ENCODE peak calls at places on chromosomes 1 and 21, in nine cellular contexts. One of them, this sample, is unnamed.
A peak's percentile ranks its signal among the peaks of the same experiment; 100 is the strongest.

GRCh38 chr1:16174261-16174871 is 18.5 kb upstream of the EPHA2 start:
- DNase-seq in EH: no peak
- DNase-seq in stimulated activated CD4-positive, alpha-beta T cell treated with anti-CD3 and anti-CD28 coated beads, Interleukin-1b, Interleukin-23, amount 100 ng/mL, for 1 hour: no peak
- DNase-seq in skeletal muscle cell: no peak
- DNase-seq in HT-29: peak; percentile 41
- DNase-seq in HEK293T: no peak
- DNase-seq in lower leg skin: no peak
- DNase-seq in LHCN-M2: no peak
- DNase-seq in T-helper 22 cell: no peak
- DNase-seq in this sample: no peak

GRCh38 chr1:21873174-21873573 is 61.1 kb downstream of the LDLRAD2 start:
- DNase-seq in HT-29: no peak
- DNase-seq in HEK293T: no peak
- DNase-seq in lower leg skin: no peak
- DNase-seq in stimulated activated CD4-positive, alpha-beta T cell treated with anti-CD3 and anti-CD28 coated beads, Interleukin-1b, Interleukin-23, amount 100 ng/mL, for 1 hour: no peak
- DNase-seq in T-helper 22 cell: no peak
- DNase-seq in LHCN-M2: no peak
- DNase-seq in skeletal muscle cell: no peak
- DNase-seq in EH: no peak
- DNase-seq in this sample: no peak

GRCh38 chr1:2379733-2380404 is 11.5 kb downstream of the MORN1 start:
- DNase-seq in stimulated activated CD4-positive, alpha-beta T cell treated with anti-CD3 and anti-CD28 coated beads, Interleukin-1b, Interleukin-23, amount 100 ng/mL, for 1 hour: no peak
- DNase-seq in LHCN-M2: no peak
- DNase-seq in lower leg skin: peak; percentile 74
- DNase-seq in skeletal muscle cell: no peak
- DNase-seq in T-helper 22 cell: no peak
- DNase-seq in HEK293T: no peak
- DNase-seq in HT-29: no peak
- DNase-seq in EH: no peak
- DNase-seq in this sample: no peak

GRCh38 chr1:41480204-41481108 is 4.0 kb downstream of the EDN2 start:
- DNase-seq in EH: no peak
- DNase-seq in HT-29: no peak
- DNase-seq in stimulated activated CD4-positive, alpha-beta T cell treated with anti-CD3 and anti-CD28 coated beads, Interleukin-1b, Interleukin-23, amount 100 ng/mL, for 1 hour: no peak
- DNase-seq in T-helper 22 cell: no peak
- DNase-seq in lower leg skin: no peak
- DNase-seq in LHCN-M2: no peak
- DNase-seq in HEK293T: no peak
- DNase-seq in skeletal muscle cell: no peak
- DNase-seq in this sample: no peak

GRCh38 chr1:55215194-55216021 is at the start of gene USP24:
- DNase-seq in lower leg skin: peak; percentile 95
- DNase-seq in HEK293T: peak; percentile 87
- DNase-seq in HT-29: peak; percentile 76
- DNase-seq in T-helper 22 cell: peak; percentile 78
- DNase-seq in skeletal muscle cell: no peak
- DNase-seq in EH: peak; percentile 71
- DNase-seq in stimulated activated CD4-positive, alpha-beta T cell treated with anti-CD3 and anti-CD28 coated beads, Interleukin-1b, Interleukin-23, amount 100 ng/mL, for 1 hour: peak; percentile 57
- DNase-seq in LHCN-M2: peak; percentile 63
- DNase-seq in this sample: peak; percentile 50

GRCh38 chr1:29415156-29415830 is 179.0 kb downstream of the PTPRU start:
- DNase-seq in HEK293T: peak; percentile 72
- DNase-seq in LHCN-M2: peak; percentile 56
- DNase-seq in skeletal muscle cell: no peak
- DNase-seq in stimulated activated CD4-positive, alpha-beta T cell treated with anti-CD3 and anti-CD28 coated beads, Interleukin-1b, Interleukin-23, amount 100 ng/mL, for 1 hour: no peak
- DNase-seq in HT-29: peak; percentile 13
- DNase-seq in EH: peak; percentile 6
- DNase-seq in T-helper 22 cell: no peak
- DNase-seq in lower leg skin: peak; percentile 48
- DNase-seq in this sample: peak; percentile 32

GRCh38 chr1:145997156-145998023 is 1.0 kb upstream of the TXNIP start:
- DNase-seq in HT-29: no peak
- DNase-seq in HEK293T: no peak
- DNase-seq in stimulated activated CD4-positive, alpha-beta T cell treated with anti-CD3 and anti-CD28 coated beads, Interleukin-1b, Interleukin-23, amount 100 ng/mL, for 1 hour: peak; percentile 28
- DNase-seq in LHCN-M2: peak; percentile 33
- DNase-seq in EH: peak; percentile 29
- DNase-seq in skeletal muscle cell: peak; percentile 53
- DNase-seq in lower leg skin: peak; percentile 94
- DNase-seq in T-helper 22 cell: peak; percentile 57
- DNase-seq in this sample: peak; percentile 67

GRCh38 chr1:233138794-233139544 is 156.6 kb downstream of the PCNX2 start:
- DNase-seq in EH: no peak
- DNase-seq in HEK293T: no peak
- DNase-seq in HT-29: no peak
- DNase-seq in skeletal muscle cell: no peak
- DNase-seq in LHCN-M2: no peak
- DNase-seq in stimulated activated CD4-positive, alpha-beta T cell treated with anti-CD3 and anti-CD28 coated beads, Interleukin-1b, Interleukin-23, amount 100 ng/mL, for 1 hour: no peak
- DNase-seq in lower leg skin: no peak
- DNase-seq in T-helper 22 cell: no peak
- DNase-seq in this sample: no peak

GRCh38 chr1:6505367-6506209 is 14.1 kb upstream of the PLEKHG5 start:
- DNase-seq in LHCN-M2: no peak
- DNase-seq in HEK293T: no peak
- DNase-seq in EH: no peak
- DNase-seq in skeletal muscle cell: no peak
- DNase-seq in lower leg skin: no peak
- DNase-seq in stimulated activated CD4-positive, alpha-beta T cell treated with anti-CD3 and anti-CD28 coated beads, Interleukin-1b, Interleukin-23, amount 100 ng/mL, for 1 hour: no peak
- DNase-seq in HT-29: no peak
- DNase-seq in T-helper 22 cell: no peak
- DNase-seq in this sample: no peak

GRCh38 chr1:218513248-218513647 is 168.1 kb downstream of the TGFB2 start:
- DNase-seq in T-helper 22 cell: no peak
- DNase-seq in LHCN-M2: no peak
- DNase-seq in EH: no peak
- DNase-seq in HT-29: no peak
- DNase-seq in stimulated activated CD4-positive, alpha-beta T cell treated with anti-CD3 and anti-CD28 coated beads, Interleukin-1b, Interleukin-23, amount 100 ng/mL, for 1 hour: no peak
- DNase-seq in lower leg skin: no peak
- DNase-seq in HEK293T: no peak
- DNase-seq in skeletal muscle cell: no peak
- DNase-seq in this sample: no peak

GRCh38 chr21:19076031-19076430 is 672.4 kb upstream of the TMPRSS15 start:
- DNase-seq in T-helper 22 cell: no peak
- DNase-seq in stimulated activated CD4-positive, alpha-beta T cell treated with anti-CD3 and anti-CD28 coated beads, Interleukin-1b, Interleukin-23, amount 100 ng/mL, for 1 hour: no peak
- DNase-seq in LHCN-M2: no peak
- DNase-seq in HEK293T: no peak
- DNase-seq in lower leg skin: no peak
- DNase-seq in HT-29: no peak
- DNase-seq in EH: no peak
- DNase-seq in skeletal muscle cell: no peak
- DNase-seq in this sample: no peak

GRCh38 chr21:15929536-15929935 is 199.8 kb downstream of the USP25 start:
- DNase-seq in lower leg skin: no peak
- DNase-seq in skeletal muscle cell: no peak
- DNase-seq in T-helper 22 cell: no peak
- DNase-seq in HEK293T: no peak
- DNase-seq in stimulated activated CD4-positive, alpha-beta T cell treated with anti-CD3 and anti-CD28 coated beads, Interleukin-1b, Interleukin-23, amount 100 ng/mL, for 1 hour: no peak
- DNase-seq in EH: no peak
- DNase-seq in HT-29: no peak
- DNase-seq in LHCN-M2: no peak
- DNase-seq in this sample: no peak

GRCh38 chr1:226268421-226269124 is 40.4 kb downstream of the LIN9 start:
- DNase-seq in lower leg skin: no peak
- DNase-seq in stimulated activated CD4-positive, alpha-beta T cell treated with anti-CD3 and anti-CD28 coated beads, Interleukin-1b, Interleukin-23, amount 100 ng/mL, for 1 hour: no peak
- DNase-seq in HT-29: no peak
- DNase-seq in EH: peak; percentile 77
- DNase-seq in HEK293T: no peak
- DNase-seq in skeletal muscle cell: peak; percentile 16
- DNase-seq in LHCN-M2: peak; percentile 66
- DNase-seq in T-helper 22 cell: no peak
- DNase-seq in this sample: no peak

GRCh38 chr1:188669715-188670114 is 1807.9 kb downstream of the BRINP3 start:
- DNase-seq in HT-29: no peak
- DNase-seq in stimulated activated CD4-positive, alpha-beta T cell treated with anti-CD3 and anti-CD28 coated beads, Interleukin-1b, Interleukin-23, amount 100 ng/mL, for 1 hour: no peak
- DNase-seq in skeletal muscle cell: peak; percentile 27
- DNase-seq in lower leg skin: no peak
- DNase-seq in LHCN-M2: no peak
- DNase-seq in EH: no peak
- DNase-seq in HEK293T: no peak
- DNase-seq in T-helper 22 cell: no peak
- DNase-seq in this sample: no peak

GRCh38 chr1:26913754-26914619 is at the start of gene NR0B2:
- DNase-seq in T-helper 22 cell: no peak
- DNase-seq in lower leg skin: no peak
- DNase-seq in HT-29: peak; percentile 90
- DNase-seq in skeletal muscle cell: no peak
- DNase-seq in HEK293T: no peak
- DNase-seq in EH: no peak
- DNase-seq in LHCN-M2: no peak
- DNase-seq in stimulated activated CD4-positive, alpha-beta T cell treated with anti-CD3 and anti-CD28 coated beads, Interleukin-1b, Interleukin-23, amount 100 ng/mL, for 1 hour: no peak
- DNase-seq in this sample: no peak

GRCh38 chr1:99305626-99306025 is 41.3 kb downstream of the PLPPR4 start:
- DNase-seq in LHCN-M2: peak; percentile 72
- DNase-seq in lower leg skin: no peak
- DNase-seq in HEK293T: no peak
- DNase-seq in stimulated activated CD4-positive, alpha-beta T cell treated with anti-CD3 and anti-CD28 coated beads, Interleukin-1b, Interleukin-23, amount 100 ng/mL, for 1 hour: no peak
- DNase-seq in T-helper 22 cell: no peak
- DNase-seq in EH: peak; percentile 76
- DNase-seq in HT-29: no peak
- DNase-seq in skeletal muscle cell: peak; percentile 7
- DNase-seq in this sample: no peak

GRCh38 chr1:116573388-116574100 is 2.7 kb upstream of the CD58 start:
- DNase-seq in skeletal muscle cell: no peak
- DNase-seq in EH: peak; percentile 43
- DNase-seq in lower leg skin: no peak
- DNase-seq in T-helper 22 cell: no peak
- DNase-seq in LHCN-M2: no peak
- DNase-seq in HT-29: no peak
- DNase-seq in stimulated activated CD4-positive, alpha-beta T cell treated with anti-CD3 and anti-CD28 coated beads, Interleukin-1b, Interleukin-23, amount 100 ng/mL, for 1 hour: no peak
- DNase-seq in HEK293T: no peak
- DNase-seq in this sample: no peak

GRCh38 chr1:5751833-5752714 is 240.2 kb downstream of the NPHP4 start:
- DNase-seq in T-helper 22 cell: no peak
- DNase-seq in EH: no peak
- DNase-seq in HEK293T: no peak
- DNase-seq in lower leg skin: no peak
- DNase-seq in LHCN-M2: no peak
- DNase-seq in HT-29: no peak
- DNase-seq in stimulated activated CD4-positive, alpha-beta T cell treated with anti-CD3 and anti-CD28 coated beads, Interleukin-1b, Interleukin-23, amount 100 ng/mL, for 1 hour: no peak
- DNase-seq in skeletal muscle cell: no peak
- DNase-seq in this sample: no peak

GRCh38 chr1:155715777-155716176 is 26.9 kb downstream of the DAP3 start:
- DNase-seq in EH: no peak
- DNase-seq in skeletal muscle cell: no peak
- DNase-seq in stimulated activated CD4-positive, alpha-beta T cell treated with anti-CD3 and anti-CD28 coated beads, Interleukin-1b, Interleukin-23, amount 100 ng/mL, for 1 hour: no peak
- DNase-seq in HT-29: no peak
- DNase-seq in lower leg skin: no peak
- DNase-seq in T-helper 22 cell: no peak
- DNase-seq in HEK293T: no peak
- DNase-seq in LHCN-M2: no peak
- DNase-seq in this sample: no peak

GRCh38 chr1:40736085-40736531 is 44.6 kb downstream of the NFYC start:
- DNase-seq in skeletal muscle cell: peak; percentile 72
- DNase-seq in LHCN-M2: peak; percentile 77
- DNase-seq in HEK293T: no peak
- DNase-seq in HT-29: no peak
- DNase-seq in stimulated activated CD4-positive, alpha-beta T cell treated with anti-CD3 and anti-CD28 coated beads, Interleukin-1b, Interleukin-23, amount 100 ng/mL, for 1 hour: no peak
- DNase-seq in lower leg skin: no peak
- DNase-seq in T-helper 22 cell: no peak
- DNase-seq in EH: peak; percentile 76
- DNase-seq in this sample: no peak

GRCh38 chr1:213374369-213374768 is 323.3 kb downstream of the RPS6KC1 start:
- DNase-seq in T-helper 22 cell: no peak
- DNase-seq in EH: peak; percentile 52
- DNase-seq in HEK293T: peak; percentile 81
- DNase-seq in LHCN-M2: peak; percentile 42
- DNase-seq in stimulated activated CD4-positive, alpha-beta T cell treated with anti-CD3 and anti-CD28 coated beads, Interleukin-1b, Interleukin-23, amount 100 ng/mL, for 1 hour: peak; percentile 44
- DNase-seq in lower leg skin: no peak
- DNase-seq in HT-29: peak; percentile 72
- DNase-seq in skeletal muscle cell: no peak
- DNase-seq in this sample: peak; percentile 66

GRCh38 chr1:53502641-53503432 is 43.6 kb downstream of the DMRTB1 start:
- DNase-seq in EH: peak; percentile 32
- DNase-seq in HEK293T: no peak
- DNase-seq in stimulated activated CD4-positive, alpha-beta T cell treated with anti-CD3 and anti-CD28 coated beads, Interleukin-1b, Interleukin-23, amount 100 ng/mL, for 1 hour: no peak
- DNase-seq in lower leg skin: no peak
- DNase-seq in HT-29: no peak
- DNase-seq in skeletal muscle cell: no peak
- DNase-seq in T-helper 22 cell: no peak
- DNase-seq in LHCN-M2: no peak
- DNase-seq in this sample: peak; percentile 46